ENCODE peak calls at places on chromosomes 13 and 19, in four cellular contexts. One of them, this sample, is unnamed.

GRCh38 chr13:109211616-109212015 is 574.8 kb downstream of the IRS2 start:
- DNase-seq in GM12878: no peak
- DNase-seq in K562: no peak
- DNase-seq in HL-60: no peak
- DNase-seq in this sample: no peak

GRCh38 chr19:47663911-47664771 is 49.1 kb upstream of the EHD2 start:
- DNase-seq in K562: peak
- DNase-seq in GM12878: no peak
- DNase-seq in HL-60: peak
- DNase-seq in this sample: no peak

GRCh38 chr13:27982361-27982760 is 6.1 kb downstream of the URAD start:
- DNase-seq in K562: no peak
- DNase-seq in GM12878: no peak
- DNase-seq in HL-60: no peak
- DNase-seq in this sample: no peak

GRCh38 chr13:72004975-72005374 is 138.0 kb upstream of the DACH1 start:
- DNase-seq in GM12878: no peak
- DNase-seq in K562: no peak
- DNase-seq in HL-60: no peak
- DNase-seq in this sample: no peak

GRCh38 chr19:37929512-37929911 is 22.5 kb downstream of the SIPA1L3 start:
- DNase-seq in K562: no peak
- DNase-seq in GM12878: no peak
- DNase-seq in HL-60: no peak
- DNase-seq in this sample: no peak

GRCh38 chr19:42028304-42029216 is 34.5 kb upstream of the ATP1A3 start:
- DNase-seq in HL-60: no peak
- DNase-seq in K562: peak
- DNase-seq in GM12878: no peak
- DNase-seq in this sample: no peak

GRCh38 chr13:75303295-75303694 is 178.7 kb downstream of the TBC1D4 start:
- DNase-seq in GM12878: no peak
- DNase-seq in HL-60: no peak
- DNase-seq in K562: no peak
- DNase-seq in this sample: no peak

GRCh38 chr19:10439588-10439987 is 19.2 kb downstream of the PDE4A start:
- DNase-seq in GM12878: no peak
- DNase-seq in K562: no peak
- DNase-seq in HL-60: no peak
- DNase-seq in this sample: no peak

GRCh38 chr13:94431569-94431968 is 47.9 kb downstream of the DCT start:
- DNase-seq in HL-60: no peak
- DNase-seq in K562: no peak
- DNase-seq in GM12878: no peak
- DNase-seq in this sample: no peak

DNA sequence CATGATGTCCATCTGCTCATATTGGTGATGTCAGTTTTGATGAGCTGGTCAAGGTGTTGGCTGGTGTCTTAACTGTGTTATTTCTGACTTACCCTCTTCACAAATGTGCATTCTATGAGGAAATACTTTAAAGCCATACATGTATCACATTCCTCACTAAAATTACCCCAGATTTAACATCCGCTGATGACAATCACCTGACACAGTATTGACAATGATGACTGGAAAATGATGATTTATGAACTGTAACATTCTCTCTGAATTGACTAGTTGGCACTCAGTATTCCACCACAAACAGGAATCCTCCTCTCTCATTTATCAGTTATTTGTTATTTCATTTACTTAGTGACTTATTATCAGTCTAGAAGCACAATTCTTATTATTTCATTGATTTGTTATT is 117.3 kb downstream of the ITGBL1 start:
- DNase-seq in GM12878: no peak
- DNase-seq in HL-60: no peak
- DNase-seq in K562: no peak
- DNase-seq in this sample: no peak
- TF ChIP-seq SPI1 in GM12878: no peak
- TF ChIP-seq SPI1 in HL-60: no peak
- TF ChIP-seq SPI1 in K562: no peak
- TF ChIP-seq SPI1 in this sample: no peak

GRCh38 chr13:39672378-39673132 is 17.1 kb downstream of the COG6 start:
- DNase-seq in GM12878: no peak
- DNase-seq in HL-60: no peak
- DNase-seq in K562: no peak
- DNase-seq in this sample: no peak
- TF ChIP-seq SPI1 in GM12878: no peak
- TF ChIP-seq SPI1 in HL-60: no peak
- TF ChIP-seq SPI1 in K562: no peak
- TF ChIP-seq SPI1 in this sample: no peak

GRCh38 chr19:19214892-19215291 is 3.1 kb downstream of the NCAN start:
- DNase-seq in HL-60: peak
- DNase-seq in GM12878: no peak
- DNase-seq in K562: peak
- DNase-seq in this sample: no peak
- TF ChIP-seq SPI1 in HL-60: no peak
- TF ChIP-seq SPI1 in GM12878: no peak
- TF ChIP-seq SPI1 in K562: no peak
- TF ChIP-seq SPI1 in this sample: no peak

GRCh38 chr13:105972811-105973590 is 562.5 kb downstream of the EFNB2 start:
- DNase-seq in K562: no peak
- DNase-seq in GM12878: no peak
- DNase-seq in HL-60: no peak
- DNase-seq in this sample: no peak
- TF ChIP-seq SPI1 in K562: no peak
- TF ChIP-seq SPI1 in GM12878: no peak
- TF ChIP-seq SPI1 in HL-60: no peak
- TF ChIP-seq SPI1 in this sample: no peak

DNA sequence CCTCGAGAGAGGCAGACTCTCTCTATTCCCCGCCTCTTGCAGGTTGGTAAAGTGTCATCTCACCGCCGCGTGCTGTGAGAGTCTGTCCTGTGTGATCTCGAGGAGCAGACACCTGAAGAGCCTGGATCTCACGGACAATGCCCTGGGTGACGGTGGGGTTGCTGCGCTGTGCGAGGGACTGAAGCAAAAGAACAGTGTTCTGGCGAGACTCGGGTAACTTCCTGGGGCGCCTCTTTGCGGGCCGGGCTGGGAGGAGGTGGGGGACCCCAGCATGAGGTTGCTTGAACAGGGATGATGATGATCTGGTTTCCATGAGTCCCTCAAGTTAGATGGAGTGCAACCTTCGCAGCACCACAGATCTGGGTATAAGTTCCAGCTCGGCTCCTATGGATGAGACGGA is 67.0 kb downstream of the NLRP5 start:
- DNase-seq in K562: no peak
- DNase-seq in HL-60: no peak
- DNase-seq in GM12878: no peak
- DNase-seq in this sample: no peak
- TF ChIP-seq SPI1 in K562: no peak
- TF ChIP-seq SPI1 in HL-60: no peak
- TF ChIP-seq SPI1 in GM12878: no peak
- TF ChIP-seq SPI1 in this sample: no peak

GRCh38 chr19:2926341-2927031 is 18.3 kb downstream of the ZNF77 start:
- DNase-seq in K562: no peak
- DNase-seq in HL-60: no peak
- DNase-seq in GM12878: no peak
- DNase-seq in this sample: no peak

GRCh38 chr19:2927032-2927430 is 17.7 kb downstream of the ZNF77 start:
- DNase-seq in HL-60: no peak
- DNase-seq in GM12878: no peak
- DNase-seq in K562: no peak
- DNase-seq in this sample: no peak

GRCh38 chr19:2917275-2918184 is 16.8 kb downstream of the ZNF57 start:
- DNase-seq in GM12878: no peak
- DNase-seq in HL-60: no peak
- DNase-seq in K562: no peak
- DNase-seq in this sample: no peak

GRCh38 chr19:2922987-2923386 is 21.8 kb downstream of the ZNF77 start:
- DNase-seq in GM12878: no peak
- DNase-seq in K562: no peak
- DNase-seq in HL-60: no peak
- DNase-seq in this sample: no peak

DNA sequence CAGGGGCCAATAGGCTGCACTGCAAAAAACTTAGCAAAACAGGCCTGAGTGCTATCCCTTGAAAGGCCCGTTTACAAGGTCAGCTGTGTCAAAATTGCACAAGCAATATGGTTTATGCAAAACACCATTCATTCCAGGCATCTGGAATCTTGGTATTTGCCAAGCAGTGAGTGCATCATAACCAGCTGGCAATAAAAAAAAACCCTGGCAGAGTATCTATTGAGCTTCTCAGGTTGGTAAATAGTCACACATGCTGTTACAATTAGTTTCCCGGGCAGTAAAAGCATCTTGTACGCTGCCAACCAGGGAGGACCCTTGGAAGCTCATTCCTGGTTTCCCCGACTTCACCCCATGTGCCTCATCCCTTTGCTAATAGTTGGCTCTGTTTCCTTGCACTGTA is 21.3 kb downstream of the ZNF77 start:
- DNase-seq in HL-60: no peak
- DNase-seq in GM12878: no peak
- DNase-seq in K562: no peak
- DNase-seq in this sample: no peak
- TF ChIP-seq SPI1 in HL-60: no peak
- TF ChIP-seq SPI1 in GM12878: no peak
- TF ChIP-seq SPI1 in K562: no peak
- TF ChIP-seq SPI1 in this sample: no peak

GRCh38 chr13:49497272-49497671 is 1.5 kb downstream of the PHF11 start:
- DNase-seq in HL-60: no peak
- DNase-seq in K562: no peak
- DNase-seq in GM12878: no peak
- DNase-seq in this sample: no peak
- TF ChIP-seq SPI1 in HL-60: no peak
- TF ChIP-seq SPI1 in K562: no peak
- TF ChIP-seq SPI1 in GM12878: no peak
- TF ChIP-seq SPI1 in this sample: no peak

GRCh38 chr19:1074512-1075283 is 7.7 kb downstream of the ARHGAP45 start:
- DNase-seq in HL-60: peak
- DNase-seq in GM12878: no peak
- DNase-seq in K562: peak
- DNase-seq in this sample: peak
- TF ChIP-seq SPI1 in HL-60: no peak
- TF ChIP-seq SPI1 in GM12878: no peak
- TF ChIP-seq SPI1 in K562: no peak
- TF ChIP-seq SPI1 in this sample: no peak